ENCODE peak calls at places on chromosomes 12 and 14, in four cellular contexts. N is suprapubic skin, Y is astrocyte, E is ovary. S is an unnamed sample.

GRCh38 chr12:124390442-124391116 is 95.7 kb downstream of the RFLNA start:
- DNase-seq in N (no peak), Y (peak; percentile 76), E (peak; percentile 70), S (peak; percentile 91)

GRCh38 chr12:130163461-130164215 is 1.4 kb downstream of the FZD10 start:
- DNase-seq in N (peak; percentile 77), Y (no peak), E (no peak), S (no peak)

GRCh38 chr12:98939350-98939749 is 294.3 kb downstream of the APAF1 start:
- DNase-seq in N (no peak), Y (peak; percentile 42), E (no peak), S (no peak)

GRCh38 chr12:32126720-32127119 is 20.1 kb downstream of the BICD1 start:
- DNase-seq in N (no peak), Y (peak; percentile 92), E (no peak), S (no peak)

GRCh38 chr14:105897725-105898113 is 371.3 kb downstream of the TMEM121 start:
- DNase-seq in N (no peak), Y (no peak), E (no peak), S (no peak)

GRCh38 chr12:57592551-57593165 is 1.7 kb downstream of the PIP4K2C start:
- DNase-seq in N (no peak), Y (peak; percentile 23), E (no peak), S (no peak)

GRCh38 chr12:110073049-110073831 is 24.9 kb upstream of the C12orf76 start:
- DNase-seq in N (no peak), Y (no peak), E (no peak), S (no peak)

GRCh38 chr12:66164349-66164821 is 5.4 kb downstream of the TMBIM4 start:
- DNase-seq in N (no peak), Y (peak; percentile 49), E (no peak), S (no peak)

GRCh38 chr12:121893901-121894540 is 5.4 kb downstream of the PSMD9 start:
- DNase-seq in N (no peak), Y (peak; percentile 58), E (no peak), S (no peak)

GRCh38 chr12:43111608-43112007 is 440.4 kb downstream of the ADAMTS20 start:
- DNase-seq in N (no peak), Y (peak; percentile 83), E (no peak), S (no peak)

GRCh38 chr12:24172773-24173447 is 223.4 kb upstream of the SOX5 start:
- DNase-seq in N (no peak), Y (no peak), E (no peak), S (no peak)

GRCh38 chr12:5567021-5567744 is 135.3 kb downstream of the NTF3 start:
- DNase-seq in N (no peak), Y (no peak), E (no peak), S (peak; percentile 57)

GRCh38 chr12:108066583-108067234 is 62.4 kb upstream of the WSCD2 start:
- DNase-seq in N (no peak), Y (no peak), E (no peak), S (no peak)

GRCh38 chr12:108065061-108065460 is 64.0 kb upstream of the WSCD2 start:
- DNase-seq in N (no peak), Y (no peak), E (no peak), S (no peak)

GRCh38 chr12:108060910-108061309 is 68.2 kb upstream of the WSCD2 start:
- DNase-seq in N (no peak), Y (no peak), E (no peak), S (no peak)

GRCh38 chr12:108060054-108060453 is 69.0 kb upstream of the WSCD2 start:
- DNase-seq in N (no peak), Y (no peak), E (no peak), S (no peak)

GRCh38 chr12:108063192-108063591 is 65.9 kb upstream of the WSCD2 start:
- DNase-seq in N (no peak), Y (no peak), E (no peak), S (no peak)
- TF ChIP-seq CTCF in N (no peak), Y (peak; percentile 27), E (no peak), S (peak; percentile 34)

GRCh38 chr12:114408881-114409795 is 3.2 kb upstream of the TBX5 start:
- DNase-seq in N (no peak), Y (no peak), E (no peak), S (peak; percentile 75)
- H3K4me3 ChIP-seq in N (peak overlapping the region; percentile 54), Y (no peak overlapping the region), E (peak overlapping the region; percentile 17), S (peak overlapping the region; percentile 41)

GRCh38 chr12:75884465-75884985 is 147.1 kb downstream of the PHLDA1 start:
- DNase-seq in N (no peak), Y (no peak), E (no peak), S (no peak)
- TF ChIP-seq CTCF in N (no peak), Y (no peak), E (no peak), S (no peak)

GRCh38 chr14:50953497-50953896 is 9.2 kb upstream of the PYGL start:
- DNase-seq in N (no peak), Y (no peak), E (no peak), S (no peak)

GRCh38 chr14:50955373-50956043 is 11.2 kb upstream of the PYGL start:
- DNase-seq in N (no peak), Y (peak; percentile 96), E (no peak), S (peak; percentile 71)

GRCh38 chr14:50957296-50957695 is 13.0 kb upstream of the PYGL start:
- DNase-seq in N (no peak), Y (peak; percentile 32), E (no peak), S (no peak)

GRCh38 chr14:50951032-50951431 is 6.7 kb upstream of the PYGL start:
- DNase-seq in N (no peak), Y (no peak), E (no peak), S (no peak)

GRCh38 chr14:50954811-50955372 is 10.6 kb upstream of the PYGL start:
- DNase-seq in N (no peak), Y (peak; percentile 48), E (no peak), S (no peak)
- H3K4me3 ChIP-seq in N (no peak overlapping the region), Y (no peak overlapping the region), E (no peak overlapping the region), S (no peak overlapping the region)